ENCODE peak calls at places on chromosome 3, in five cellular contexts. Y is H9, I is mammary epithelial cell, A is neural progenitor cell, K is PC-9. H is an unnamed sample.

GRCh38 chr3:136954980-136955780 is 2.6 kb upstream of the IL20RB start:
- DNase-seq in Y (no peak), I (no peak), A (peak), K (no peak), H (no peak)

GRCh38 chr3:51942603-51943450 is 664 bp downstream of the PARP3 start:
- DNase-seq in Y (peak), I (peak), A (no peak), K (peak), H (no peak)

GRCh38 chr3:141366285-141367037 is 1.8 kb upstream of the ZBTB38 start:
- DNase-seq in Y (no peak), I (peak), A (no peak), K (peak), H (no peak)

GRCh38 chr3:175176556-175176955 is 317.4 kb downstream of the NAALADL2 start:
- DNase-seq in Y (no peak), I (no peak), A (no peak), K (no peak), H (no peak)

GRCh38 chr3:126367316-126367805 is 10.2 kb upstream of the KLF15 start:
- DNase-seq in Y (no peak), I (no peak), A (no peak), K (no peak), H (no peak)

GRCh38 chr3:61613666-61614065 is 52.3 kb downstream of the PTPRG start:
- DNase-seq in Y (no peak), I (no peak), A (no peak), K (no peak), H (no peak)

GRCh38 chr3:66469220-66469640 is 31.6 kb downstream of the LRIG1 start:
- DNase-seq in Y (no peak), I (no peak), A (no peak), K (no peak), H (no peak)

GRCh38 chr3:62252614-62253147 is 120.7 kb downstream of the FEZF2 start:
- DNase-seq in Y (no peak), I (no peak), A (no peak), K (no peak), H (no peak)

GRCh38 chr3:69842789-69843188 is 103.5 kb downstream of the MITF start:
- DNase-seq in Y (no peak), I (no peak), A (no peak), K (no peak), H (no peak)

GRCh38 chr3:13622356-13622755 is 73.4 kb downstream of the FBLN2 start:
- DNase-seq in Y (no peak), I (no peak), A (no peak), K (no peak), H (no peak)

GRCh38 chr3:13620776-13621365 is 71.9 kb downstream of the FBLN2 start:
- DNase-seq in Y (no peak), I (no peak), A (no peak), K (no peak), H (no peak)

GRCh38 chr3:13620281-13620680 is 71.4 kb downstream of the FBLN2 start:
- DNase-seq in Y (no peak), I (no peak), A (no peak), K (no peak), H (no peak)

GRCh38 chr3:13623101-13623654 is 74.3 kb downstream of the FBLN2 start:
- DNase-seq in Y (no peak), I (peak), A (peak), K (no peak), H (peak)

DNA sequence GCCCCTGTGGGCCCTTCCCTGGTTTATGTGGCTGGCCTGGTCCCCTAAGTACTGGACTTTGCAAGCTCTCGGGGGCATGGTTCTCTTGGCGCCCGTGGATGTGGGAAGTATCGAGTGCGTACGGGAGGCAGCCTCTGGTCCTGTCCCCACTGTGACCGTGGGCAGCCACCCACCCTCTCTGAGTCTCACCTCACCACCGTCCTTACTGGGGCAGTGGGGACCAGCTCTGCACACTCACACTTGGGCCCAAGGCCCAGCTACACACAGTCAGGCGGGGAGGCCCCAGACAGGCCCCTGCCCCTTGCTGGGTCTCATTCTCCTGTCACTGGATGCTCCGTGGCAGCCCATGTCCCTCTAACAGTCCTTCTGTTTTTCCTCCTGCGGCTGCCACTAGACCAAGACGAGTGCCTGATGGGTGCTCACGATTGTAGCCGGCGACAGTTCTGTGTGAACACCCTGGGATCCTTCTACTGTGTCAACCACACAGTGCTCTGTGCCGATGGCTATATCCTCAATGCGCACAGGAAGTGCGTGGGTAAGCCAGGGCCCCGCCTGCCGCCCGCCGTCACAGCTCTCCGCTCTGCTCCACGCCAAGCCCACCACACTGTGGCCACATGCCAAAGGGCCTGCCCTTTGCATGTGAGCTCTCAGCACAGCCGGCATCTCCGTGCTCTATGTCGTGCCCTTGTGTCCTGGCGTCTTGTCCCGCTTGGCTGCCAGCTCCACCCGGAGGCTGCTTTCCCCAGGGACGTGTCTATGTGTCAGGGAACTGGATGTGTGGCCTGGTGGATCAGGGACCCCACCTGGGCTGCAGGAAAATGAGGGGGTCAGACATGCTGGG is 72.7 kb downstream of the FBLN2 start:
- DNase-seq in Y (no peak), I (no peak), A (no peak), K (no peak), H (no peak)
- H2AFZ ChIP-seq in Y (no peak), I (no peak), A (no peak), K (no peak), H (no peak)

GRCh38 chr3:463793-464192 is 267.2 kb downstream of the CHL1 start:
- DNase-seq in Y (no peak), I (no peak), A (no peak), K (no peak), H (no peak)
- H2AFZ ChIP-seq in Y (no peak), I (no peak), A (peak), K (no peak), H (no peak)

GRCh38 chr3:184632551-184632950 is 71.0 kb downstream of the EPHB3 start:
- DNase-seq in Y (no peak), I (no peak), A (no peak), K (no peak), H (no peak)

GRCh38 chr3:184631339-184631965 is 69.9 kb downstream of the EPHB3 start:
- DNase-seq in Y (no peak), I (no peak), A (no peak), K (no peak), H (no peak)

GRCh38 chr3:184630861-184631260 is 69.3 kb downstream of the EPHB3 start:
- DNase-seq in Y (no peak), I (no peak), A (no peak), K (no peak), H (no peak)

GRCh38 chr3:184626942-184627341 is 65.4 kb downstream of the EPHB3 start:
- DNase-seq in Y (no peak), I (no peak), A (no peak), K (no peak), H (no peak)

GRCh38 chr3:184629555-184630160 is 68.1 kb downstream of the EPHB3 start:
- DNase-seq in Y (peak), I (no peak), A (peak), K (no peak), H (no peak)
- H2AFZ ChIP-seq in Y (no peak), I (no peak), A (peak), K (no peak), H (no peak)

GRCh38 chr3:196667056-196667844 is 27.8 kb downstream of the NRROS start:
- DNase-seq in Y (no peak), I (no peak), A (no peak), K (no peak), H (no peak)

GRCh38 chr3:196662711-196663571 is 23.4 kb downstream of the NRROS start:
- DNase-seq in Y (no peak), I (no peak), A (no peak), K (no peak), H (no peak)

GRCh38 chr3:196662033-196662432 is 22.5 kb downstream of the NRROS start:
- DNase-seq in Y (no peak), I (no peak), A (no peak), K (peak), H (no peak)

GRCh38 chr3:196670335-196670734 is 30.8 kb downstream of the NRROS start:
- DNase-seq in Y (no peak), I (no peak), A (no peak), K (no peak), H (no peak)

DNA sequence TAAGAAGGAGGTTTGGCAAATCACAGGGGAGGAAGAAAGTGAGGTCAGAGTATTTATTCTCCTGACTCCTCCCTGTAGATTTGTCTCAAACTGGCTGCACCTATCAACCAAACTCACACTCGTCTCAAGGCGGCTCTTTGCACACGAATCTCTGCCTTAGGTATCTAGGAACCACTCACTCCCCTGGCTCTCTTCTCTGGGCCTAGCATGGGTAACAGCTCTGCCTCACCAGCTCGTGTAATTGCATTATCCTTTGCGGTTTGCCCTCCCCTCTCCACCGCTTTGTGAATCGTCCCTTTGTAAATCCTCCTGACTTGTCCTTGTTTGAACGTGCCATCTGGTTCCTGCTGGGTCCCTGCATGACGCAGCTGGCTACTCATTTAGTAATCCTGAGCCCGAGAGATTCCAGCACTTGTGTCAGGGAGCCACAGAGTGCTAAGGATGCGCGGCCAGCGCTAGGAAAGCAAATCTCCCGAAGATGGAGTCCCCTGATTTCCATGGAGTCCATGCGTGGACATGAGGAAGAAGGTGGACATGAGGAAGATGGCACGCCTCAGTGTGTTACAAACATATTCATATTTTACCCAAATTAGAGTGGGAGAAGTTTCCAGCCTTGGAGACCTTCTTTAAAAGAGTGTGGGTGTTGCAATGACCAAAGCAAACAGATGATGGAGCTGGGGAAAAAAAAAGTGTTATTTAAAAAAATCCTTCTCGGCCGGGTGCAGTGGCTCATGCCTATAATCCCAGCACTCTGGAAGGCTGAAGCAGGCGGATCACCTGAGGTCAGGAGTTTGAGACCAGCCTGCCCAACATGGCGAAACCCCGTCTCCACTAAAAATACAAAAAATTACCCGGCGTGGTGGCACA is 26.7 kb downstream of the NRROS start:
- DNase-seq in Y (peak), I (peak), A (peak), K (peak), H (peak)
- H2AFZ ChIP-seq in Y (no peak), I (peak), A (no peak), K (peak), H (no peak)

DNA sequence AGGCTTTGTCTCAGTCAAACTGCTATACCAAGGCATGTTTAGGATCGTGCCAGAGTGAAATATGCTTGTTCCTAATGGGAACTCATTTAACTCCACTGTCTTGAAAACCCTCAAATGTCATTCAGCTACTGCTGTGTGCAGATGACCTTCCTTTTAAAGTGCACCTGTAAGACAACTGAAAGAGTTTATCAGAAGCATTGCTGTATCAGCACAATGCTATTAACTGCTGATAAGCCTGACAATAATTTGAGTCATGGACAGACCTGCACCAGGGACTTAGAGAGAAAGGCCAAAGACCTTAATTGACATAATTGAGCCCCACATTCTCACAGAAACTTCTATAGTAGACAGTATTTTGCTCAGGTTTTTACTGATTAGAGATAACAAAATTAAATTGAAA is 557.9 kb downstream of the DIPK2A start:
- DNase-seq in Y (no peak), I (no peak), A (no peak), K (no peak), H (no peak)
- H2AFZ ChIP-seq in Y (no peak), I (no peak), A (no peak), K (no peak), H (no peak)

GRCh38 chr3:71551286-71551919 is 32.1 kb downstream of the FOXP1 start:
- DNase-seq in Y (no peak), I (peak), A (no peak), K (peak), H (no peak)
- H2AFZ ChIP-seq in Y (no peak), I (no peak), A (no peak), K (no peak), H (no peak)

GRCh38 chr3:56620371-56620770 is 62.7 kb downstream of the TASOR start:
- DNase-seq in Y (no peak), I (no peak), A (no peak), K (no peak), H (no peak)

GRCh38 chr3:56624725-56625124 is 58.3 kb downstream of the TASOR start:
- DNase-seq in Y (no peak), I (no peak), A (no peak), K (no peak), H (no peak)

GRCh38 chr3:56622381-56622780 is 60.7 kb downstream of the TASOR start:
- DNase-seq in Y (no peak), I (no peak), A (no peak), K (no peak), H (no peak)

GRCh38 chr3:56616479-56617006 is 59.6 kb downstream of the CCDC66 start:
- DNase-seq in Y (no peak), I (no peak), A (no peak), K (no peak), H (no peak)

GRCh38 chr3:56621686-56622085 is 61.4 kb downstream of the TASOR start:
- DNase-seq in Y (no peak), I (peak), A (no peak), K (peak), H (no peak)
- H2AFZ ChIP-seq in Y (no peak), I (no peak), A (no peak), K (no peak), H (no peak)

DNA sequence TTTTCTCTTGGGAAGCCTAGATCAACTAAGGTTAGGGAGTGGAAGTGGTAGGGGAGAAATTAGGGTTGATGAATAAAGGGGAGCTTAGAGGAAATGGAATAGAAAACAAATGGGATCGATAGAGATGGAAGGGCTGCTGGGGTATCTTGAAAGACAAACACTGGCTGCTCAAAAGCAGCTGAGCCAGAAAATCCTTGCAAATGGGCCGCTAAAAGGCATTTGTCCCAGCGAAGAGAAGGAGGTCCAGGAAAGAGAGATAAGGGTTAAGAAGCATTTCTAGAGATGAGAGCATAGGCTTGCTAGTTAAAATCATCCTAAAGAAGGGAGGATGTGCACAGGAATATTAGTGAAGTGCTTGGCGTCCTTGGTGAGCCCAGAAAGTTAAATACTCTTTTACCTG is 258.0 kb upstream of the CBLB start:
- DNase-seq in Y (no peak), I (no peak), A (peak), K (no peak), H (no peak)
- H2AFZ ChIP-seq in Y (no peak), I (no peak), A (no peak), K (no peak), H (no peak)

GRCh38 chr3:161137260-161137659 is 32.1 kb upstream of the B3GALNT1 start:
- DNase-seq in Y (no peak), I (no peak), A (no peak), K (no peak), H (no peak)
- H2AFZ ChIP-seq in Y (no peak), I (no peak), A (no peak), K (no peak), H (no peak)

DNA sequence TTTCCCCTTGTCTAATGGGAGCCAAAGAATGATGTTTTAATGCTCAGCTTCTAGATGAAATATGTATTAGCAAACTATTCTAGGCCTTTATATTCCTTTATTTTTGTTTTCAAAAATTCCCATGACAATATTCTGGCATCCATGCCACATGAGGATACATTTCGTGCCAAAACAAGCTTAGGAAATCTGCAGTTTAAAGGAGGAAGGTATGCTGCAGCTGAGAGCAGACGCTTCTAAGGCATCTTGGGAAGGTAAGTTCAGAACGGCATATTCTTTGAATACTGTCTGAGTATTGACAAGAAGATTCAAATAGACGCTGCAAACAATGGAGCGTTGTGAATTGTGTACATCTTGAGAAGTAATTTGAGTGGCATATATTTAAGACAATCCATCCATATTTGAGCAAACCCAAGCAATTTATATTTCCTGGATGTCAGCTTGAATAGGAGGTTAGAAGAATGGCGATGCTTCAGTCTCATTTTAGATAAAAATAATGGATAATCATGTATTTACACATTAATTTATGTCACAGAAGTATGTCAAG is 158.6 kb downstream of the RAP2B start:
- DNase-seq in Y (no peak), I (no peak), A (no peak), K (no peak), H (no peak)
- H2AFZ ChIP-seq in Y (no peak), I (peak), A (peak), K (no peak), H (peak)